ENCODE peak calls at places on chromosomes 16 and 17, in ten cellular contexts. One of them, this sample, is unnamed.

GRCh38 chr16:30997000-30997886 is 12.2 kb downstream of the HSD3B7 start:
- DNase-seq in GM13976: peak
- DNase-seq in NCI-H774: peak
- DNase-seq in T-helper 22 cell: peak
- DNase-seq in effector memory CD4-positive, alpha-beta T cell: peak
- DNase-seq in left kidney: peak
- DNase-seq in HEK293T: peak
- DNase-seq in neural crest cell: peak
- DNase-seq in DMS79 treated with DMSO at 0.1 percent for 48 hours: peak
- DNase-seq in glutamatergic neuron: peak
- DNase-seq in this sample: peak

GRCh38 chr16:67727521-67728485 is 8.7 kb upstream of the GFOD2 start:
- DNase-seq in GM13976: no peak
- DNase-seq in NCI-H774: no peak
- DNase-seq in T-helper 22 cell: no peak
- DNase-seq in effector memory CD4-positive, alpha-beta T cell: no peak
- DNase-seq in left kidney: no peak
- DNase-seq in HEK293T: no peak
- DNase-seq in neural crest cell: no peak
- DNase-seq in DMS79 treated with DMSO at 0.1 percent for 48 hours: no peak
- DNase-seq in glutamatergic neuron: no peak
- DNase-seq in this sample: no peak

GRCh38 chr17:79625706-79626105 is 14.9 kb upstream of the RBFOX3 start:
- DNase-seq in GM13976: no peak
- DNase-seq in NCI-H774: no peak
- DNase-seq in T-helper 22 cell: no peak
- DNase-seq in effector memory CD4-positive, alpha-beta T cell: no peak
- DNase-seq in left kidney: no peak
- DNase-seq in HEK293T: no peak
- DNase-seq in neural crest cell: no peak
- DNase-seq in DMS79 treated with DMSO at 0.1 percent for 48 hours: no peak
- DNase-seq in glutamatergic neuron: no peak
- DNase-seq in this sample: peak

GRCh38 chr16:15829460-15829859 is 27.4 kb downstream of the MYH11 start:
- DNase-seq in GM13976: no peak
- DNase-seq in NCI-H774: no peak
- DNase-seq in T-helper 22 cell: no peak
- DNase-seq in effector memory CD4-positive, alpha-beta T cell: no peak
- DNase-seq in left kidney: peak
- DNase-seq in HEK293T: no peak
- DNase-seq in neural crest cell: no peak
- DNase-seq in DMS79 treated with DMSO at 0.1 percent for 48 hours: no peak
- DNase-seq in glutamatergic neuron: no peak
- DNase-seq in this sample: no peak

GRCh38 chr17:75625813-75626486 is 7.3 kb upstream of the SMIM5 start:
- DNase-seq in GM13976: peak
- DNase-seq in NCI-H774: no peak
- DNase-seq in T-helper 22 cell: no peak
- DNase-seq in effector memory CD4-positive, alpha-beta T cell: no peak
- DNase-seq in left kidney: peak
- DNase-seq in HEK293T: peak
- DNase-seq in neural crest cell: peak
- DNase-seq in DMS79 treated with DMSO at 0.1 percent for 48 hours: no peak
- DNase-seq in glutamatergic neuron: peak
- DNase-seq in this sample: no peak

GRCh38 chr17:76138234-76138895 is 2.7 kb downstream of the FOXJ1 start:
- DNase-seq in GM13976: peak
- DNase-seq in NCI-H774: no peak
- DNase-seq in T-helper 22 cell: no peak
- DNase-seq in effector memory CD4-positive, alpha-beta T cell: no peak
- DNase-seq in left kidney: peak
- DNase-seq in HEK293T: no peak
- DNase-seq in neural crest cell: peak
- DNase-seq in DMS79 treated with DMSO at 0.1 percent for 48 hours: peak
- DNase-seq in glutamatergic neuron: no peak
- DNase-seq in this sample: no peak

GRCh38 chr17:19342611-19343255 is 19.8 kb downstream of the B9D1 start:
- DNase-seq in GM13976: peak
- DNase-seq in NCI-H774: no peak
- DNase-seq in T-helper 22 cell: no peak
- DNase-seq in effector memory CD4-positive, alpha-beta T cell: no peak
- DNase-seq in left kidney: no peak
- DNase-seq in HEK293T: no peak
- DNase-seq in neural crest cell: no peak
- DNase-seq in DMS79 treated with DMSO at 0.1 percent for 48 hours: no peak
- DNase-seq in glutamatergic neuron: no peak
- DNase-seq in this sample: no peak

GRCh38 chr16:87713469-87714229 is 52.1 kb downstream of the KLHDC4 start:
- DNase-seq in GM13976: no peak
- DNase-seq in NCI-H774: no peak
- DNase-seq in T-helper 22 cell: no peak
- DNase-seq in effector memory CD4-positive, alpha-beta T cell: peak
- DNase-seq in left kidney: no peak
- DNase-seq in HEK293T: no peak
- DNase-seq in neural crest cell: no peak
- DNase-seq in DMS79 treated with DMSO at 0.1 percent for 48 hours: no peak
- DNase-seq in glutamatergic neuron: no peak
- DNase-seq in this sample: peak

GRCh38 chr16:82150569-82150968 is 19.5 kb downstream of the MPHOSPH6 start:
- DNase-seq in GM13976: no peak
- DNase-seq in NCI-H774: no peak
- DNase-seq in T-helper 22 cell: no peak
- DNase-seq in effector memory CD4-positive, alpha-beta T cell: no peak
- DNase-seq in left kidney: no peak
- DNase-seq in HEK293T: no peak
- DNase-seq in neural crest cell: no peak
- DNase-seq in DMS79 treated with DMSO at 0.1 percent for 48 hours: no peak
- DNase-seq in glutamatergic neuron: no peak
- DNase-seq in this sample: no peak

GRCh38 chr17:231966-232807 is 50.7 kb upstream of the DOC2B start:
- DNase-seq in GM13976: no peak
- DNase-seq in NCI-H774: no peak
- DNase-seq in T-helper 22 cell: no peak
- DNase-seq in effector memory CD4-positive, alpha-beta T cell: no peak
- DNase-seq in left kidney: no peak
- DNase-seq in HEK293T: no peak
- DNase-seq in neural crest cell: no peak
- DNase-seq in DMS79 treated with DMSO at 0.1 percent for 48 hours: no peak
- DNase-seq in glutamatergic neuron: no peak
- DNase-seq in this sample: no peak

GRCh38 chr17:28494445-28495188 is 11.5 kb upstream of the FOXN1 start:
- DNase-seq in GM13976: peak
- DNase-seq in NCI-H774: peak
- DNase-seq in T-helper 22 cell: peak
- DNase-seq in effector memory CD4-positive, alpha-beta T cell: peak
- DNase-seq in left kidney: peak
- DNase-seq in HEK293T: peak
- DNase-seq in neural crest cell: peak
- DNase-seq in DMS79 treated with DMSO at 0.1 percent for 48 hours: peak
- DNase-seq in glutamatergic neuron: peak
- DNase-seq in this sample: peak

GRCh38 chr17:50681260-50682200 is 26.2 kb downstream of the ANKRD40 start:
- DNase-seq in GM13976: peak
- DNase-seq in NCI-H774: peak
- DNase-seq in T-helper 22 cell: no peak
- DNase-seq in effector memory CD4-positive, alpha-beta T cell: no peak
- DNase-seq in left kidney: peak
- DNase-seq in HEK293T: peak
- DNase-seq in neural crest cell: peak
- DNase-seq in DMS79 treated with DMSO at 0.1 percent for 48 hours: peak
- DNase-seq in glutamatergic neuron: peak
- DNase-seq in this sample: no peak

GRCh38 chr17:46763416-46763815 is 55.1 kb downstream of the WNT3 start:
- DNase-seq in GM13976: no peak
- DNase-seq in NCI-H774: no peak
- DNase-seq in T-helper 22 cell: no peak
- DNase-seq in effector memory CD4-positive, alpha-beta T cell: no peak
- DNase-seq in left kidney: no peak
- DNase-seq in HEK293T: no peak
- DNase-seq in neural crest cell: no peak
- DNase-seq in DMS79 treated with DMSO at 0.1 percent for 48 hours: no peak
- DNase-seq in glutamatergic neuron: no peak
- DNase-seq in this sample: no peak

GRCh38 chr16:58814348-58814801 is 80.3 kb upstream of the GOT2 start:
- DNase-seq in GM13976: peak
- DNase-seq in NCI-H774: peak
- DNase-seq in T-helper 22 cell: no peak
- DNase-seq in effector memory CD4-positive, alpha-beta T cell: peak
- DNase-seq in left kidney: peak
- DNase-seq in HEK293T: peak
- DNase-seq in neural crest cell: peak
- DNase-seq in DMS79 treated with DMSO at 0.1 percent for 48 hours: peak
- DNase-seq in glutamatergic neuron: peak
- DNase-seq in this sample: no peak

GRCh38 chr17:27466748-27467375 is 10.6 kb downstream of the KSR1 start:
- DNase-seq in GM13976: peak
- DNase-seq in NCI-H774: no peak
- DNase-seq in T-helper 22 cell: no peak
- DNase-seq in effector memory CD4-positive, alpha-beta T cell: no peak
- DNase-seq in left kidney: no peak
- DNase-seq in HEK293T: no peak
- DNase-seq in neural crest cell: no peak
- DNase-seq in DMS79 treated with DMSO at 0.1 percent for 48 hours: no peak
- DNase-seq in glutamatergic neuron: no peak
- DNase-seq in this sample: peak

GRCh38 chr17:29726721-29727252 is 104.1 kb upstream of the CORO6 start:
- DNase-seq in GM13976: no peak
- DNase-seq in NCI-H774: no peak
- DNase-seq in T-helper 22 cell: no peak
- DNase-seq in effector memory CD4-positive, alpha-beta T cell: no peak
- DNase-seq in left kidney: peak
- DNase-seq in HEK293T: no peak
- DNase-seq in neural crest cell: no peak
- DNase-seq in DMS79 treated with DMSO at 0.1 percent for 48 hours: no peak
- DNase-seq in glutamatergic neuron: no peak
- DNase-seq in this sample: no peak

GRCh38 chr17:68973098-68973929 is 18.1 kb upstream of the ABCA8 start:
- DNase-seq in GM13976: no peak
- DNase-seq in NCI-H774: no peak
- DNase-seq in T-helper 22 cell: no peak
- DNase-seq in effector memory CD4-positive, alpha-beta T cell: no peak
- DNase-seq in left kidney: peak
- DNase-seq in HEK293T: no peak
- DNase-seq in neural crest cell: no peak
- DNase-seq in DMS79 treated with DMSO at 0.1 percent for 48 hours: no peak
- DNase-seq in glutamatergic neuron: no peak
- DNase-seq in this sample: no peak

GRCh38 chr16:54438469-54438868 is 151.9 kb upstream of the IRX3 start:
- DNase-seq in GM13976: no peak
- DNase-seq in NCI-H774: no peak
- DNase-seq in T-helper 22 cell: no peak
- DNase-seq in effector memory CD4-positive, alpha-beta T cell: no peak
- DNase-seq in left kidney: no peak
- DNase-seq in HEK293T: no peak
- DNase-seq in neural crest cell: no peak
- DNase-seq in DMS79 treated with DMSO at 0.1 percent for 48 hours: no peak
- DNase-seq in glutamatergic neuron: no peak
- DNase-seq in this sample: no peak

GRCh38 chr17:64157669-64158180 is 27.8 kb upstream of the ERN1 start:
- DNase-seq in GM13976: no peak
- DNase-seq in NCI-H774: no peak
- DNase-seq in T-helper 22 cell: no peak
- DNase-seq in effector memory CD4-positive, alpha-beta T cell: no peak
- DNase-seq in left kidney: peak
- DNase-seq in HEK293T: no peak
- DNase-seq in neural crest cell: no peak
- DNase-seq in DMS79 treated with DMSO at 0.1 percent for 48 hours: no peak
- DNase-seq in glutamatergic neuron: no peak
- DNase-seq in this sample: no peak

GRCh38 chr17:57490446-57490845 is 234.1 kb downstream of the MSI2 start:
- DNase-seq in GM13976: no peak
- DNase-seq in NCI-H774: no peak
- DNase-seq in T-helper 22 cell: no peak
- DNase-seq in effector memory CD4-positive, alpha-beta T cell: no peak
- DNase-seq in left kidney: no peak
- DNase-seq in HEK293T: no peak
- DNase-seq in neural crest cell: no peak
- DNase-seq in DMS79 treated with DMSO at 0.1 percent for 48 hours: no peak
- DNase-seq in glutamatergic neuron: no peak
- DNase-seq in this sample: no peak

GRCh38 chr17:76404256-76404655 is 19.8 kb downstream of the SPHK1 start:
- DNase-seq in GM13976: no peak
- DNase-seq in NCI-H774: no peak
- DNase-seq in T-helper 22 cell: no peak
- DNase-seq in effector memory CD4-positive, alpha-beta T cell: no peak
- DNase-seq in left kidney: no peak
- DNase-seq in HEK293T: no peak
- DNase-seq in neural crest cell: no peak
- DNase-seq in DMS79 treated with DMSO at 0.1 percent for 48 hours: no peak
- DNase-seq in glutamatergic neuron: no peak
- DNase-seq in this sample: no peak

GRCh38 chr17:74089869-74090464 is 113.5 kb upstream of the RPL38 start:
- DNase-seq in GM13976: peak
- DNase-seq in NCI-H774: peak
- DNase-seq in T-helper 22 cell: no peak
- DNase-seq in effector memory CD4-positive, alpha-beta T cell: no peak
- DNase-seq in left kidney: peak
- DNase-seq in HEK293T: peak
- DNase-seq in neural crest cell: peak
- DNase-seq in DMS79 treated with DMSO at 0.1 percent for 48 hours: no peak
- DNase-seq in glutamatergic neuron: peak
- DNase-seq in this sample: no peak

GRCh38 chr16:56260378-56260987 is 69.2 kb downstream of the GNAO1 start:
- DNase-seq in GM13976: no peak
- DNase-seq in NCI-H774: no peak
- DNase-seq in T-helper 22 cell: no peak
- DNase-seq in effector memory CD4-positive, alpha-beta T cell: no peak
- DNase-seq in left kidney: no peak
- DNase-seq in HEK293T: no peak
- DNase-seq in neural crest cell: no peak
- DNase-seq in DMS79 treated with DMSO at 0.1 percent for 48 hours: no peak
- DNase-seq in glutamatergic neuron: no peak
- DNase-seq in this sample: no peak

GRCh38 chr17:64459284-64459747 is 10.4 kb downstream of the MILR1 start:
- DNase-seq in GM13976: no peak
- DNase-seq in NCI-H774: no peak
- DNase-seq in T-helper 22 cell: no peak
- DNase-seq in effector memory CD4-positive, alpha-beta T cell: no peak
- DNase-seq in left kidney: no peak
- DNase-seq in HEK293T: no peak
- DNase-seq in neural crest cell: no peak
- DNase-seq in DMS79 treated with DMSO at 0.1 percent for 48 hours: no peak
- DNase-seq in glutamatergic neuron: no peak
- DNase-seq in this sample: no peak